ENCODE peak calls at places on chromosomes 6 and 20, in eight cellular contexts. Q is upper lobe of left lung, U is body of pancreas, I is cardiac muscle cell, G is fibroblast of lung, F is Peyer's patch, R is psoas muscle, A is left ventricle myocardium inferior. O is an unnamed sample.

GRCh38 chr20:43102394-43102793 is 87.3 kb downstream of the PTPRT start:
- DNase-seq in I (peak; percentile 4), A (no peak), R (no peak), U (no peak), G (no peak), Q (no peak), F (no peak), O (no peak)

GRCh38 chr6:3749991-3750323 is 1.6 kb downstream of the PXDC1 start:
- DNase-seq in R (peak; percentile 76), F (no peak), U (peak; percentile 65), G (peak; percentile 65), A (peak; percentile 55), I (no peak), Q (no peak), O (no peak)

GRCh38 chr6:75532521-75532920 is 38.9 kb upstream of the FILIP1 start:
- DNase-seq in R (no peak), I (no peak), Q (no peak), A (no peak), G (no peak), F (no peak), U (no peak), O (no peak)

GRCh38 chr6:155436981-155437749 is 18.5 kb downstream of the NOX3 start:
- DNase-seq in I (peak; percentile 9), U (no peak), Q (no peak), A (no peak), G (peak; percentile 49), R (no peak), F (no peak), O (no peak)

GRCh38 chr20:45867811-45868176 is 10.4 kb downstream of the ZSWIM3 start:
- DNase-seq in G (peak; percentile 42), U (no peak), F (no peak), Q (no peak), I (no peak), R (no peak), A (no peak), O (no peak)

GRCh38 chr20:57089701-57090144 is 176.7 kb downstream of the BMP7 start:
- DNase-seq in I (peak; percentile 87), G (peak; percentile 18), A (peak; percentile 59), U (peak; percentile 73), R (peak; percentile 71), Q (peak; percentile 62), F (peak; percentile 79), O (peak; percentile 7)

GRCh38 chr6:147154454-147154853 is 49.8 kb upstream of the STXBP5 start:
- DNase-seq in G (peak; percentile 71), Q (no peak), U (no peak), R (no peak), F (no peak), I (no peak), A (no peak), O (no peak)

GRCh38 chr20:12984069-12984765 is 24.6 kb upstream of the SPTLC3 start:
- DNase-seq in F (no peak), U (no peak), Q (no peak), I (no peak), R (no peak), A (no peak), G (no peak), O (no peak)

GRCh38 chr20:52219441-52219840 is 27.9 kb upstream of the ZFP64 start:
- DNase-seq in A (no peak), F (no peak), Q (no peak), R (no peak), U (no peak), I (no peak), G (no peak), O (no peak)

GRCh38 chr20:33910056-33910455 is 83.7 kb upstream of the RALY start:
- DNase-seq in I (no peak), U (no peak), Q (no peak), F (no peak), A (no peak), G (peak; percentile 68), R (no peak), O (no peak)

GRCh38 chr6:128069180-128069579 is 168.3 kb upstream of the THEMIS start:
- DNase-seq in R (no peak), G (peak; percentile 61), F (no peak), A (no peak), I (no peak), U (no peak), Q (no peak), O (no peak)

GRCh38 chr6:44580901-44581300 is 193.4 kb downstream of the CDC5L start:
- DNase-seq in R (no peak), I (no peak), F (no peak), U (no peak), Q (no peak), A (no peak), G (peak; percentile 57), O (no peak)

GRCh38 chr20:38536310-38536709 is 44.7 kb upstream of the ADIG start:
- DNase-seq in U (no peak), Q (no peak), G (peak; percentile 67), A (no peak), F (no peak), R (no peak), I (no peak), O (no peak)

GRCh38 chr6:160767019-160767646 is 65.1 kb downstream of the PLG start:
- DNase-seq in F (peak; percentile 62), G (peak; percentile 65), U (peak; percentile 84), I (peak; percentile 84), R (peak; percentile 59), Q (peak; percentile 64), A (peak; percentile 57), O (peak; percentile 50)

GRCh38 chr6:152124432-152125074 is 317.1 kb downstream of the ESR1 start:
- DNase-seq in Q (no peak), F (no peak), A (no peak), U (no peak), I (peak; percentile 62), R (no peak), G (peak; percentile 84), O (no peak)

GRCh38 chr6:43713611-43714310 is 26.2 kb upstream of the MRPS18A start:
- DNase-seq in A (no peak), F (no peak), I (no peak), G (no peak), Q (no peak), U (no peak), R (no peak), O (no peak)

GRCh38 chr6:70277480-70277879 is 25.4 kb downstream of the COL9A1 start:
- DNase-seq in G (peak; percentile 86), R (no peak), A (no peak), Q (no peak), U (no peak), F (no peak), I (no peak), O (no peak)

GRCh38 chr20:63640086-63640485 is 13.1 kb downstream of the STMN3 start:
- DNase-seq in A (no peak), U (no peak), I (no peak), R (no peak), F (peak; percentile 46), Q (no peak), G (no peak), O (no peak)

GRCh38 chr6:151679081-151679480 is 128.4 kb upstream of the ESR1 start:
- DNase-seq in A (peak; percentile 38), I (no peak), R (peak; percentile 64), U (no peak), F (no peak), G (peak; percentile 28), Q (no peak), O (no peak)

DNA sequence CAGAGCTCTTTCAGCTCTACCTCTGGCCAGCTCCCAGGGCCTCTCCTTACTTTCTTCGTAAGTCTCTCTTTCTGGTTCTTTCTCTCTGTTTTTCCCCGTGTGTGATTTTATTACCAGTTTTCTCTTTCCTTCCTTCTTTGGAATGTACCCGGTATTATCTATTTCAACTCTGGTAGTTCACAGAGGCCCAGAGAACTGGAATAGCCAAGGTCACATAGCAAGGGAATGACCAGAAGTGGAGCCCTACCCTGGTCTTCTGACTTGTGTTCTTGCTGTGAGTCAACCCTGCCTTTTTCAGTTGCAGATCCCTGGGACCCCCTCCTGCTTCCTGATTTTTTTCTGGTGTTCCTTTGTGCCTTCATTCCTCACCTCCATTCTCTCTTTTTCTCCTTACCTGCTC is 764 bp upstream of the RNF39 start:
- DNase-seq in I (no peak), G (no peak), U (no peak), R (no peak), F (no peak), Q (no peak), A (no peak), O (no peak)
- H3K27me3 ChIP-seq in I (peaks cover 90% of the 10 kb centered on the region), G (peaks cover 76% of the 10 kb centered on the region), U (peaks cover 4% of the 10 kb centered on the region), R (peaks cover 77% of the 10 kb centered on the region), F (peaks cover 21% of the 10 kb centered on the region), Q (peaks cover 5% of the 10 kb centered on the region), A (peaks cover 89% of the 10 kb centered on the region), O (no peaks in the 10 kb centered on the region)

GRCh38 chr20:58313366-58313765 is 3.9 kb downstream of the RAB22A start:
- DNase-seq in I (no peak), G (no peak), A (no peak), R (no peak), F (no peak), Q (no peak), U (no peak), O (no peak)
- H3K4me1 ChIP-seq in I (peaks cover 10% of the 10 kb centered on the region), G (no peaks in the 10 kb centered on the region), A (peaks cover 35% of the 10 kb centered on the region), R (peaks cover 16% of the 10 kb centered on the region), F (peaks cover 24% of the 10 kb centered on the region), Q (peaks cover 17% of the 10 kb centered on the region), U (peaks cover 13% of the 10 kb centered on the region), O (peaks cover 50% of the 10 kb centered on the region)

GRCh38 chr6:111794716-111795452 is 78.4 kb downstream of the FYN start:
- DNase-seq in G (no peak), U (no peak), A (no peak), Q (no peak), I (no peak), F (no peak), R (no peak), O (no peak)

GRCh38 chr6:111794300-111794699 is 79.0 kb downstream of the FYN start:
- DNase-seq in G (no peak), F (no peak), R (no peak), Q (no peak), I (no peak), A (no peak), U (no peak), O (no peak)

GRCh38 chr6:111792241-111792640 is 81.0 kb downstream of the FYN start:
- DNase-seq in A (no peak), Q (no peak), R (no peak), G (no peak), F (no peak), I (no peak), U (no peak), O (no peak)

GRCh38 chr6:111792914-111793700 is 80.1 kb downstream of the FYN start:
- DNase-seq in U (no peak), R (no peak), A (no peak), G (no peak), I (no peak), Q (no peak), F (no peak), O (no peak)

GRCh38 chr6:111793711-111794111 is 79.5 kb downstream of the FYN start:
- DNase-seq in Q (peak; percentile 41), A (no peak), R (no peak), G (no peak), I (no peak), F (no peak), U (no peak), O (no peak)
- H3K4me3 ChIP-seq in Q (peak overlapping the region; percentile 16), A (no peak overlapping the region), R (no peak overlapping the region), G (no peak overlapping the region), I (no peak overlapping the region), F (peak overlapping the region; percentile 17), U (no peak overlapping the region), O (peak overlapping the region; percentile 63)

DNA sequence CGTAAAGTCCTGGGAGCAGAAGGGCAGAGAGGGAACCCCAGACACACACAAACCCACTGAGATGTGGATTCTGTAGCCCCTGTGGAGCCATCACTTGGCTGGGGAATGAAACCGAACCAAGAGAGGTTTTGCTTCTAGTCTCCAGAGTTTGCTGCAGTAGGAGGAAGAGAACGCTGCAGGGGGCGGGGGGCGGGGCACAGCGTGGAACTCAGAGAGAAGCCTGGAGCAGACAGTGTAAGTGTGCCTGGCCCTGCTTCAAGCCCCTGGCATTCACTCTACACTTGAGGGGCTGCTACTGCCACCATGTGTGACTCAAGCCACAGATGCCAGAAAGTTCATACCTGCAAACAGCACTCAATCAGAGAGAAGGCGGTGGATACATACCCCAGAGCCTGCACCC is 18.9 kb downstream of the GABRR1 start:
- DNase-seq in U (no peak), F (no peak), R (no peak), G (no peak), I (no peak), Q (no peak), A (no peak), O (no peak)
- H3K27me3 ChIP-seq in U (no peaks in the 10 kb centered on the region), F (no peaks in the 10 kb centered on the region), R (no peaks in the 10 kb centered on the region), G (no peaks in the 10 kb centered on the region), I (no peaks in the 10 kb centered on the region), Q (no peaks in the 10 kb centered on the region), A (no peaks in the 10 kb centered on the region), O (no peaks in the 10 kb centered on the region)

O was measured in naive thymus-derived CD4-positive, alpha-beta T cell.